ENCODE peak calls at places on chromosomes 12 and 14, in four cellular contexts. T is A673, P is breast epithelium, H is fibroblast of lung. E is an unnamed sample.
A peak's percentile ranks its signal among the peaks of the same experiment; 100 is the strongest.

GRCh38 chr14:70013269-70013873 is 134.2 kb downstream of the SMOC1 start:
- DNase-seq in T (peak; percentile 52), P (no peak), H (no peak), E (no peak)

GRCh38 chr14:88986146-88986841 is 161.8 kb downstream of the TTC8 start:
- DNase-seq in H (peak; percentile 78), P (no peak), T (no peak), E (no peak)

GRCh38 chr14:54383811-54384210 is 13.0 kb upstream of the CDKN3 start:
- DNase-seq in P (no peak), H (no peak), T (no peak), E (no peak)

GRCh38 chr12:108530141-108530540 is 15.1 kb downstream of the FICD start:
- DNase-seq in T (no peak), P (no peak), H (no peak), E (no peak)

GRCh38 chr14:65704850-65705249 is 292.3 kb downstream of the FUT8 start:
- DNase-seq in T (no peak), H (no peak), P (no peak), E (no peak)

GRCh38 chr14:92937229-92937937 is 14.4 kb downstream of the CHGA start:
- DNase-seq in T (no peak), H (no peak), P (no peak), E (no peak)

GRCh38 chr12:104656921-104657320 is 200.2 kb downstream of the CHST11 start:
- DNase-seq in H (peak; percentile 85), P (no peak), T (no peak), E (no peak)

GRCh38 chr12:48788852-48789775 is at the start of gene ADCY6:
- DNase-seq in P (peak; percentile 56), H (peak; percentile 77), T (peak; percentile 35), E (no peak)

GRCh38 chr12:71041481-71041880 is 116.3 kb downstream of the TSPAN8 start:
- DNase-seq in H (no peak), P (no peak), T (no peak), E (no peak)

GRCh38 chr14:102826751-102827675 is 49.8 kb downstream of the TRAF3 start:
- DNase-seq in P (no peak), T (no peak), H (no peak), E (no peak)

DNA sequence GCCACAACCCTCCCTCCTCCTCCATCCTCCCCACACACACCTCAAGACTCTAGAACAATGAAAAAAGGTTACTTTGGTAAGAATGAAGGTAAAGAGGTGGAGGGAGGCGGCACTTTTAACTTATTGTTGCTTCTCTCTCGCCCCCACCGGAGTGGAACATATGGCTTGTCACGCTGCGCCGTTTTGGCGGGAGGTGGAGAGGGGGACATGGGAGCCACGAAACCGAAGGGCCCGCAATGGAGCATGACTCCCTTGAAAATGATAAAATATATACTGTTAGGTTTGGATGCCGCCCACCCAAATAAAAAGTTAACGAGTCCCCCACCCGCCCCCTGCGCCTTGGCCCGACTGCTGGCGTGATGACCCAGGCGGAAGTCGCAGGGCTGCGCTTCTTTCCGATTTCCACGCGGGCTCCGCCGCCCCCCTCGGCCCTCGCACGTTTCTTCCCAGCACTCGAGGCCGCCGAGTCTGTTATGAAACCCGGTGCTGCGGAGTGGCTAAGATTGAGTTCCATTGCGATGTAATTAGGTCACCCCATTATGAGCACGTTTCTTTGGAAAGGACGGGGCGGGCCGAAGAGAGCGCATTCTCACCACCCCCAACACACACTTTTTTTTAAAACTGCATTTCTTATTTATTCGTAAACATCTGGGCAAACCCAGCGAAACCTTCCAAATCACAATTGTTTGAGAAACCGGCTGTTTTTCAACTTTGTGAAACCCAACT is 1.4 kb upstream of the ZFP36L1 start:
- DNase-seq in P (peak; percentile 92), T (peak; percentile 64), H (peak; percentile 96), E (peak; percentile 82)
- TF ChIP-seq CTCF in P (no peak), T (no peak), H (no peak), E (no peak)

DNA sequence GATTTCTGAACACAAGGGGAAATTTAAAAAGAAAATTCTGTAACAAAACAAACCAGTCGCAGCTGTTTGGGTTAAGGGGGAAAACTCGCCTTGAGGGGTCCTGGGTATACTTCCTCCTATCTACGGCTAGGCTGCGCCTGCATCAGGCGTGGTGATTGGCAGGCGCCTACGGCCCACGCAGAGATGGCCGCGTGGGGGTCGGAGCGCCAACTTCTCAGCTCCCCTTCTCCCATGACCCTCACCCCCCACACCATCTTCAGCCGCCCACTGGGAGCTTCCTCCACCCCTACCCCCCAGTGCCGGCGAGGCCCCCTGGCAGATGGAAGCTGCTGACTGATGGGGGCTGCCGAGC is 12.2 kb downstream of the SIX1 start:
- DNase-seq in T (no peak), P (no peak), H (no peak), E (no peak)
- H3K27me3 ChIP-seq in T (no peaks in the 10 kb centered on the region), P (peaks cover 55% of the 10 kb centered on the region), H (peaks cover 19% of the 10 kb centered on the region), E (peaks cover 25% of the 10 kb centered on the region)

GRCh38 chr14:75153295-75153694 is 23.1 kb downstream of the TMED10 start:
- DNase-seq in T (no peak), P (no peak), H (no peak), E (no peak)
- H3K9me3 ChIP-seq in T (no peaks in the 10 kb centered on the region), P (no peaks in the 10 kb centered on the region), H (no peaks in the 10 kb centered on the region), E (no peaks in the 10 kb centered on the region)

DNA sequence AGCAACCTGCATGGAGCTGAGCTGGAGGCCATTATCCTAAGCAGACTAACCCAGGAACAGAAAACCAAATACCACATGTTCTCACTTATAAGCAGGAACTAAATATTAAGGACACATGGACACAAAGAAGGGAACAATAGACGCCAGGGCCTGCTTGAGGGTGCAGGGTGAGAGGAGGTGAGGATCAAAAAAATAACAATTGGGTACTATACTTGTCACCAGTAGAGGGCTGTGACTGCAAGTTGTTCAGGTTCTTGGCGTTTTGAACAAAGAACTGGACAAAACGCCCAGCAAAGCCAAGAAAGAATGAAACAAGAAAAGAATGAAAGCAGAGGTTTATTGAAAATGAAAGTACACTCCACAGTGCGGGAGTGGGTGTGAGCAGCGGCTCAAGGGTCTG is 208.5 kb upstream of the NEDD1 start:
- DNase-seq in T (no peak), H (no peak), P (no peak), E (no peak)
- TF ChIP-seq CTCF in T (peak; percentile 15), H (no peak), P (no peak), E (no peak)

DNA sequence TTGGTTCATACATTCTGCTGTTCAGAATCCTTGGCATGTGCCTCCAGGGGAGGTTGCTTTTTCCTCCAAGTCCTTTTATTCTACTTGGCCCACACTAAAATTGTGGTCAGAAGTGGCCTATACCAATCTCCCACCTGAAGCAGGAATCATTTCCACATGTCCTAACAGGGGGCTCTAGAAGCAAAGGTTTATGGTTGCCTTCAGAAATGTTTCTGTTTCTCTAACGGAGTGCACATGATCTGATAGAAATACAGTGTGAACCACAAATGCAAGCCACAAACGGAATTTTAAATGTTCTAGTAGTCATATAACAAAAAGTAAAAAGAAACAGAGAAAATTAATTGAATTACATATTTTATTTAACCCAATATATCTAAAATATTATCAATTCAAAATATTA is 3.9 kb downstream of the PTGER2 start:
- DNase-seq in T (no peak), P (no peak), H (no peak), E (no peak)
- H3K27me3 ChIP-seq in T (peaks cover 54% of the 10 kb centered on the region), P (peaks cover 6% of the 10 kb centered on the region), H (no peaks in the 10 kb centered on the region), E (no peaks in the 10 kb centered on the region)

DNA sequence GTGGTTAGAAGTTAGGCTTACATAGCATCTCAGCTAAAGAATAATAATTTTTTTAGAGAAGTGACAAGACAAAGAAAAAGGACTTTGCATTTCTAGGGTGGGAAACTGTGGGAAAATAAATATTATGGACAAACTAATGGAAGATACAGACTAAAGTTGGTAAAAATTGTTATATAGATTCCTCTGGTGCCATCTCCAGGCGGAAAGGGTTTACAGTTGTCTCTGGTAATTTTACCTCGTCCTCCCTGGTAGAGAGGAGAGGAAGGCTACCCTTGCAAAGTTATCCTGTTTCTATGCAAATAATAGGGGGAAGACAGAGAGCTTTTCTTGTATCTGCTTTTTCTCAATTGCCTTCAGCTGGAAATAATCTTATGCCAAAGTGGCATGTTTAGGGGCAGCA is 5.2 kb downstream of the OR11G2 start:
- DNase-seq in H (no peak), T (no peak), P (no peak), E (no peak)
- H3K9me3 ChIP-seq in H (no peaks in the 10 kb centered on the region), T (no peaks in the 10 kb centered on the region), P (no peaks in the 10 kb centered on the region), E (no peaks in the 10 kb centered on the region)

GRCh38 chr14:106790189-106791036 is 1264.0 kb downstream of the TMEM121 start:
- DNase-seq in T (peak; percentile 73), H (no peak), P (peak; percentile 22), E (peak; percentile 75)
- TF ChIP-seq CTCF in T (peak; percentile 85), H (no peak), P (peak; percentile 30), E (peak; percentile 98)

GRCh38 chr12:112515868-112516267 is 97.1 kb downstream of the PTPN11 start:
- DNase-seq in T (no peak), P (no peak), H (no peak), E (no peak)
- H3K27me3 ChIP-seq in T (no peaks in the 10 kb centered on the region), P (no peaks in the 10 kb centered on the region), H (no peaks in the 10 kb centered on the region), E (no peaks in the 10 kb centered on the region)

E was measured in CD8-positive, alpha-beta T cell.